ENCODE peak calls at places on chromosome 20, in five cellular contexts. One of them, this sample, is unnamed.

GRCh38 chr20:61585764-61586163 is 333.7 kb downstream of the CDH4 start:
- DNase-seq in mammary epithelial cell: no peak
- DNase-seq in adrenal gland: no peak
- DNase-seq in heart left ventricle: peak
- DNase-seq in WERI-Rb-1: no peak
- DNase-seq in this sample: no peak

GRCh38 chr20:64160536-64161495 is 3.4 kb upstream of the MYT1 start:
- DNase-seq in mammary epithelial cell: no peak
- DNase-seq in adrenal gland: no peak
- DNase-seq in heart left ventricle: no peak
- DNase-seq in WERI-Rb-1: peak
- DNase-seq in this sample: no peak

GRCh38 chr20:62197801-62198200 is 15.0 kb downstream of the MTG2 start:
- DNase-seq in mammary epithelial cell: no peak
- DNase-seq in adrenal gland: no peak
- DNase-seq in heart left ventricle: no peak
- DNase-seq in WERI-Rb-1: no peak
- DNase-seq in this sample: no peak

GRCh38 chr20:19090332-19090731 is 122.1 kb upstream of the SLC24A3 start:
- DNase-seq in mammary epithelial cell: no peak
- DNase-seq in adrenal gland: no peak
- DNase-seq in heart left ventricle: no peak
- DNase-seq in WERI-Rb-1: no peak
- DNase-seq in this sample: no peak

GRCh38 chr20:45911486-45912343 is at the start of gene PLTP:
- DNase-seq in mammary epithelial cell: no peak
- DNase-seq in adrenal gland: peak
- DNase-seq in heart left ventricle: peak
- DNase-seq in WERI-Rb-1: peak
- DNase-seq in this sample: no peak

GRCh38 chr20:18057106-18057993 is at the start of gene OVOL2:
- DNase-seq in mammary epithelial cell: peak
- DNase-seq in adrenal gland: no peak
- DNase-seq in heart left ventricle: no peak
- DNase-seq in WERI-Rb-1: peak
- DNase-seq in this sample: no peak

GRCh38 chr20:36167826-36168634 is 13.5 kb downstream of the EPB41L1 start:
- DNase-seq in mammary epithelial cell: peak
- DNase-seq in adrenal gland: peak
- DNase-seq in heart left ventricle: no peak
- DNase-seq in WERI-Rb-1: no peak
- DNase-seq in this sample: no peak

GRCh38 chr20:57574954-57575353 is 14.0 kb downstream of the PCK1 start:
- DNase-seq in mammary epithelial cell: no peak
- DNase-seq in adrenal gland: no peak
- DNase-seq in heart left ventricle: no peak
- DNase-seq in WERI-Rb-1: no peak
- DNase-seq in this sample: no peak

GRCh38 chr20:26208296-26209091 is 511.8 kb upstream of the ZNF337 start:
- DNase-seq in mammary epithelial cell: peak
- DNase-seq in adrenal gland: peak
- DNase-seq in heart left ventricle: no peak
- DNase-seq in WERI-Rb-1: peak
- DNase-seq in this sample: no peak

GRCh38 chr20:45218636-45219035 is 2.5 kb upstream of the SEMG2 start:
- DNase-seq in mammary epithelial cell: no peak
- DNase-seq in adrenal gland: no peak
- DNase-seq in heart left ventricle: no peak
- DNase-seq in WERI-Rb-1: no peak
- DNase-seq in this sample: no peak

GRCh38 chr20:52048365-52048764 is 143.2 kb downstream of the ZFP64 start:
- DNase-seq in mammary epithelial cell: no peak
- DNase-seq in adrenal gland: no peak
- DNase-seq in heart left ventricle: no peak
- DNase-seq in WERI-Rb-1: no peak
- DNase-seq in this sample: no peak

GRCh38 chr20:63534831-63535651 is 2.1 kb downstream of the PTK6 start:
- DNase-seq in mammary epithelial cell: no peak
- DNase-seq in adrenal gland: no peak
- DNase-seq in heart left ventricle: peak
- DNase-seq in WERI-Rb-1: no peak
- DNase-seq in this sample: no peak

GRCh38 chr20:50312682-50313187 is 122.1 kb downstream of the CEBPB start:
- DNase-seq in mammary epithelial cell: peak
- DNase-seq in adrenal gland: peak
- DNase-seq in heart left ventricle: peak
- DNase-seq in WERI-Rb-1: no peak
- DNase-seq in this sample: no peak

GRCh38 chr20:2713285-2713684 is 20.7 kb downstream of the EBF4 start:
- DNase-seq in mammary epithelial cell: no peak
- DNase-seq in adrenal gland: no peak
- DNase-seq in heart left ventricle: no peak
- DNase-seq in WERI-Rb-1: no peak
- DNase-seq in this sample: no peak
- H3K4me3 ChIP-seq in mammary epithelial cell: no peak
- H3K4me3 ChIP-seq in adrenal gland: no peak
- H3K4me3 ChIP-seq in heart left ventricle: no peak
- H3K4me3 ChIP-seq in WERI-Rb-1: no peak
- H3K4me3 ChIP-seq in this sample: no peak

GRCh38 chr20:40686434-40686882 is 2.6 kb downstream of the MAFB start:
- DNase-seq in mammary epithelial cell: no peak
- DNase-seq in adrenal gland: no peak
- DNase-seq in heart left ventricle: no peak
- DNase-seq in WERI-Rb-1: no peak
- DNase-seq in this sample: no peak
- TF ChIP-seq CTCF in mammary epithelial cell: no peak
- TF ChIP-seq CTCF in adrenal gland: no peak
- TF ChIP-seq CTCF in heart left ventricle: no peak
- TF ChIP-seq CTCF in WERI-Rb-1: no peak
- TF ChIP-seq CTCF in this sample: no peak

DNA sequence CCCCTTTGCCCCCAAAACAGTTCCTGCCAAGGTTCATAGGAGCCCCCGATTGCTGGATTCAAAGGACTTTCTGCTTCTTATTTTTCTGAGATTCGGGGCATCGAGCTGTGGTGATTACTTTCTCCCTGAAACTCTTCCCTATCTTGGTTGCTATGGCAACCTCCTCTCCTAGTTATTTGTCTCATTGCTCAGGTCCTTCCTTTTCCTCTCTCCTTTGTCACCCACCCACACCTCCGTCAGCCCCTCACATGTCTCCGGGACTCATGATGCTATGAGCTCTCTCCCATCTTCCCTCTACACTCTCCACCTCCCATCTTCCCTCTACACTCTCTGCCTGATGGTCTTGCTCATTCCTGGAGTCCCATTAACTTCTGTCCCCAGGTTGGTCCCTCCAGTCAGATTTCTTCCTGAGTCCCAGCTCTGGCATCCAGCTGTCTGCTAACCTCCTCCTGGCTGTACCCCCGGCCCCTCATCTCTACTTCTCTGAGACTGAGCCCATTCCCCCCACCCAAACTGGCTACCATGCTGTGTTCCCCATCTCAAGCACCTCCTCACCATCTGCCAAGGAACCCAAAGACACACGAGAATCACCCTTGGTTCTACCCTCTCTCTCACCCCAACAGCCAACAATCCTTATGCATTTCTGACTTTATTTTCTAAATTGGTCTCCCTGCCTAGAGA is 30.2 kb upstream of the NNAT start:
- DNase-seq in mammary epithelial cell: no peak
- DNase-seq in adrenal gland: no peak
- DNase-seq in heart left ventricle: no peak
- DNase-seq in WERI-Rb-1: no peak
- DNase-seq in this sample: peak
- H3K27ac ChIP-seq in mammary epithelial cell: no peak
- H3K27ac ChIP-seq in adrenal gland: no peak
- H3K27ac ChIP-seq in heart left ventricle: no peak
- H3K27ac ChIP-seq in WERI-Rb-1: no peak
- H3K27ac ChIP-seq in this sample: peak

DNA sequence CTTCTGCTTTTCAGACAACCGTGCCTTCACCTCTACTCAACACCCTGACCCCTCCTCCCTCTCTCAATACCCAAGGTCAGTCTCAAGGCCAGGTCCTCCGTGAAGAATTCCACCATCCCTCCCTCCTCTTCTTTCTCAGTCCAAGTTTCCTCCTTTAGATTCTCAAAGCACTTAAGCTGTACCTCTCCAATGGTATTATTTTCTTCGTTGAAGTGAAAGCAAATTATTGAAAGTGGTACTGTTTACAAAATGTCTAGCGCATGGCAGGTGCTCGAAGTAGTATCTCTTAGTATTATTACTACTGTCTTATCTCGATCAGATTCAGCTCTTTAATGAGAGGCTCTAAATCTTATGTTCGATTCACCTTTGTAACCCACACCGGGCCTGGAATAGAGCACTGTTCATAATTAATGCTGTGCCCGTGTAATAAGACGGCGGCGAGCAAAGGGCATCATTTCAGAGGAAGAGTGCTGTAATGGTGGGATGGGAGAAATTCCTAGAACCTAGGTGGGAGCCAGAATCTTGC is 593 bp upstream of the RALGAPB start:
- DNase-seq in mammary epithelial cell: no peak
- DNase-seq in adrenal gland: no peak
- DNase-seq in heart left ventricle: no peak
- DNase-seq in WERI-Rb-1: no peak
- DNase-seq in this sample: no peak
- H3K4me3 ChIP-seq in mammary epithelial cell: peak
- H3K4me3 ChIP-seq in adrenal gland: no peak
- H3K4me3 ChIP-seq in heart left ventricle: peak
- H3K4me3 ChIP-seq in WERI-Rb-1: peak
- H3K4me3 ChIP-seq in this sample: peak

This sample was measured in dorsolateral prefrontal cortex.